ENCODE peak calls at places on chromosomes 7 and 10, in ten cellular contexts. S is mesenchymal stem cell; W is iris pigment epithelial cell; Z is lower lobe of right lung; D is endothelial cell; Q is occipital lobe; U is central memory CD4-positive, alpha-beta T cell; H is neural crest cell; J is DMS153; N is CD4-positive, alpha-beta memory T cell. O is an unnamed sample.

GRCh38 chr10:93065675-93066543 is 5.3 kb downstream of the CYP26C1 start:
- DNase-seq in N (no peak), U (no peak), D (no peak), Z (no peak), W (no peak), H (no peak), J (no peak), Q (no peak), S (no peak), O (no peak)

GRCh38 chr7:12638851-12639467 is 48.5 kb upstream of the ARL4A start:
- DNase-seq in W (peak; percentile 38), D (no peak), Z (no peak), S (peak; percentile 44), J (peak; percentile 31), Q (no peak), U (peak; percentile 49), N (peak; percentile 59), H (no peak), O (no peak)

GRCh38 chr7:1281068-1281467 is 48.4 kb downstream of the UNCX start:
- DNase-seq in N (no peak), W (no peak), S (no peak), Q (no peak), Z (peak; percentile 4), D (no peak), H (no peak), U (no peak), J (no peak), O (no peak)

GRCh38 chr10:88165849-88166271 is 302.4 kb downstream of the PTEN start:
- DNase-seq in U (no peak), Q (no peak), D (no peak), H (no peak), J (no peak), N (no peak), Z (no peak), W (peak; percentile 62), S (peak; percentile 33), O (no peak)

GRCh38 chr7:44284881-44285541 is 40.4 kb downstream of the CAMK2B start:
- DNase-seq in D (no peak), Z (peak; percentile 32), N (no peak), W (no peak), U (no peak), Q (no peak), J (no peak), H (no peak), S (no peak), O (no peak)

GRCh38 chr10:35913628-35914027 is 271.5 kb upstream of the FZD8 start:
- DNase-seq in U (no peak), N (no peak), S (peak; percentile 66), H (no peak), D (no peak), Z (no peak), W (peak; percentile 53), Q (no peak), J (no peak), O (no peak)

GRCh38 chr7:142859829-142860228 is 5.0 kb downstream of the EPHB6 start:
- DNase-seq in H (no peak), U (no peak), J (no peak), S (peak; percentile 37), W (peak; percentile 82), Z (no peak), N (no peak), Q (no peak), D (no peak), O (no peak)

GRCh38 chr10:59872892-59873463 is 33.4 kb downstream of the CCDC6 start:
- DNase-seq in U (no peak), H (no peak), W (peak; percentile 97), S (peak; percentile 87), N (no peak), J (no peak), Q (no peak), D (no peak), Z (no peak), O (no peak)

GRCh38 chr10:72243822-72244437 is 27.9 kb upstream of the ASCC1 start:
- DNase-seq in H (no peak), D (no peak), W (peak; percentile 97), U (no peak), N (no peak), Q (no peak), J (no peak), S (peak; percentile 97), Z (peak; percentile 56), O (no peak)

GRCh38 chr7:127504715-127505114 is 80.7 kb downstream of the GCC1 start:
- DNase-seq in W (peak; percentile 18), D (peak; percentile 15), U (no peak), Z (peak; percentile 47), S (peak; percentile 7), J (no peak), H (peak; percentile 2), Q (no peak), N (no peak), O (no peak)

GRCh38 chr10:82377608-82378007 is 502.6 kb downstream of the NRG3 start:
- DNase-seq in H (no peak), S (peak; percentile 37), D (peak; percentile 22), J (no peak), U (no peak), N (no peak), W (no peak), Q (no peak), Z (no peak), O (no peak)

GRCh38 chr10:14244147-14244546 is 86.6 kb downstream of the FRMD4A start:
- DNase-seq in D (peak; percentile 8), U (no peak), W (no peak), Z (no peak), Q (no peak), S (no peak), N (no peak), H (no peak), J (no peak), O (no peak)

GRCh38 chr7:128352138-128352537 is 8.4 kb upstream of the RBM28 start:
- DNase-seq in Z (peak; percentile 73), N (no peak), Q (no peak), W (peak; percentile 37), D (peak; percentile 82), J (peak; percentile 11), U (no peak), H (no peak), S (peak; percentile 11), O (no peak)